ENCODE peak calls at places on chromosomes 13 and 19, in nine cellular contexts. T is fibroblast of lung, F is Calu3, R is endothelial cell of umbilical vein, E is cardiac muscle cell, G is esophagus squamous epithelium, N is lower lobe of right lung, A is ovary, B is AG09319. S is an unnamed sample.

GRCh38 chr19:28472111-28472510 is 740.8 kb downstream of the UQCRFS1 start:
- DNase-seq in T (peak), F (no peak), R (no peak), E (no peak), G (no peak), N (no peak), A (no peak), B (no peak), S (no peak)

GRCh38 chr19:1853295-1854031 is 5.2 kb upstream of the REXO1 start:
- DNase-seq in T (peak), F (peak), R (peak), E (peak), G (no peak), N (peak), A (peak), B (no peak), S (peak)

GRCh38 chr19:46984077-46985010 is 35.3 kb upstream of the NPAS1 start:
- DNase-seq in T (peak), F (no peak), R (peak), E (peak), G (no peak), N (no peak), A (no peak), B (no peak), S (peak)

GRCh38 chr13:94329277-94329676 is 150.2 kb downstream of the DCT start:
- DNase-seq in T (peak), F (no peak), R (no peak), E (peak), G (no peak), N (no peak), A (peak), B (no peak), S (no peak)

GRCh38 chr13:35747594-35747993 is 271.1 kb upstream of the MAB21L1 start:
- DNase-seq in T (no peak), F (no peak), R (no peak), E (peak), G (no peak), N (no peak), A (no peak), B (no peak), S (no peak)

GRCh38 chr13:114199961-114200672 is 21.1 kb downstream of the CFAP97D2 start:
- DNase-seq in T (no peak), F (no peak), R (no peak), E (no peak), G (no peak), N (no peak), A (no peak), B (no peak), S (no peak)

GRCh38 chr19:39401549-39402416 is 4.9 kb upstream of the ZFP36 start:
- DNase-seq in T (peak), F (peak), R (no peak), E (peak), G (no peak), N (peak), A (peak), B (no peak), S (no peak)

GRCh38 chr19:46416077-46416709 is 2.8 kb upstream of the CCDC8 start:
- DNase-seq in T (peak), F (peak), R (peak), E (peak), G (no peak), N (peak), A (peak), B (peak), S (peak)

GRCh38 chr19:13152854-13153626 is 2.8 kb downstream of the IER2 start:
- DNase-seq in T (peak), F (peak), R (peak), E (peak), G (peak), N (peak), A (peak), B (peak), S (peak)

GRCh38 chr19:41299755-41300089 is 10.2 kb upstream of the CCDC97 start:
- DNase-seq in T (peak), F (no peak), R (peak), E (peak), G (no peak), N (peak), A (no peak), B (no peak), S (no peak)

GRCh38 chr13:50779443-50780200 is 63.9 kb downstream of the DLEU7 start:
- DNase-seq in T (no peak), F (no peak), R (no peak), E (no peak), G (no peak), N (no peak), A (no peak), B (no peak), S (no peak)

GRCh38 chr19:7126132-7126531 is 56.6 kb downstream of the ZNF557 start:
- DNase-seq in T (no peak), F (no peak), R (no peak), E (no peak), G (no peak), N (no peak), A (no peak), B (no peak), S (no peak)

GRCh38 chr13:24618219-24618955 is 61.8 kb upstream of the ATP12A start:
- DNase-seq in T (peak), F (peak), R (no peak), E (no peak), G (no peak), N (no peak), A (no peak), B (no peak), S (no peak)

GRCh38 chr13:24605923-24606372 is 74.3 kb upstream of the ATP12A start:
- DNase-seq in T (peak), F (peak), R (no peak), E (peak), G (no peak), N (no peak), A (no peak), B (no peak), S (no peak)

GRCh38 chr13:114100446-114101320 is 31.7 kb downstream of the RASA3 start:
- DNase-seq in T (peak), F (no peak), R (no peak), E (no peak), G (no peak), N (peak), A (peak), B (no peak), S (no peak)

GRCh38 chr19:13025819-13026477 is 30.7 kb downstream of the NFIX start:
- DNase-seq in T (no peak), F (no peak), R (peak), E (no peak), G (no peak), N (no peak), A (no peak), B (no peak), S (no peak)

GRCh38 chr13:40116008-40116407 is 460.5 kb downstream of the COG6 start:
- DNase-seq in T (peak), F (peak), R (peak), E (peak), G (no peak), N (no peak), A (peak), B (no peak), S (peak)

GRCh38 chr13:66492479-66492878 is 737.7 kb downstream of the PCDH9 start:
- DNase-seq in T (peak), F (no peak), R (peak), E (no peak), G (no peak), N (no peak), A (no peak), B (no peak), S (no peak)

GRCh38 chr13:21934309-21934708 is 263.4 kb downstream of the FGF9 start:
- DNase-seq in T (no peak), F (no peak), R (no peak), E (no peak), G (no peak), N (no peak), A (no peak), B (no peak), S (no peak)

GRCh38 chr13:39311619-39312018 is 273.4 kb downstream of the NHLRC3 start:
- DNase-seq in T (peak), F (no peak), R (no peak), E (peak), G (no peak), N (no peak), A (no peak), B (no peak), S (no peak)

GRCh38 chr19:54325194-54325621 is 12.2 kb upstream of the LILRA5 start:
- DNase-seq in T (no peak), F (peak), R (peak), E (peak), G (no peak), N (no peak), A (no peak), B (no peak), S (peak)

GRCh38 chr19:39557791-39558622 is 18.0 kb upstream of the EID2 start:
- DNase-seq in T (no peak), F (peak), R (no peak), E (peak), G (no peak), N (no peak), A (no peak), B (no peak), S (no peak)

GRCh38 chr13:75181906-75182305 is 300.1 kb downstream of the TBC1D4 start:
- DNase-seq in T (peak), F (no peak), R (peak), E (peak), G (no peak), N (no peak), A (no peak), B (no peak), S (no peak)

GRCh38 chr19:12721656-12722565 is 1.8 kb downstream of the TNPO2 start:
- DNase-seq in T (peak), F (peak), R (peak), E (peak), G (no peak), N (peak), A (peak), B (peak), S (peak)

GRCh38 chr13:109668433-109669233 is 117.8 kb downstream of the IRS2 start:
- DNase-seq in T (no peak), F (no peak), R (no peak), E (no peak), G (no peak), N (no peak), A (no peak), B (no peak), S (no peak)

GRCh38 chr13:24203726-24204295 is 43.3 kb downstream of the SPATA13 start:
- DNase-seq in T (no peak), F (no peak), R (peak), E (no peak), G (no peak), N (no peak), A (no peak), B (no peak), S (no peak)

GRCh38 chr19:36213793-36214387 is 575 bp downstream of the ZNF565 start:
- DNase-seq in T (peak), F (peak), R (no peak), E (no peak), G (no peak), N (peak), A (no peak), B (no peak), S (no peak)

GRCh38 chr13:45564108-45564507 is 51.4 kb downstream of the ERICH6B start:
- DNase-seq in T (peak), F (no peak), R (peak), E (peak), G (no peak), N (no peak), A (no peak), B (no peak), S (peak)

GRCh38 chr13:23949200-23949599 is 51.9 kb upstream of the C1QTNF9B start:
- DNase-seq in T (no peak), F (no peak), R (no peak), E (no peak), G (no peak), N (no peak), A (no peak), B (no peak), S (no peak)

GRCh38 chr13:44451651-44452050 is 78.0 kb downstream of the SERP2 start:
- DNase-seq in T (no peak), F (no peak), R (no peak), E (no peak), G (no peak), N (no peak), A (no peak), B (no peak), S (no peak)

GRCh38 chr13:99312493-99312883 is 5.3 kb upstream of the GPR183 start:
- DNase-seq in T (peak), F (no peak), R (no peak), E (peak), G (peak), N (peak), A (peak), B (peak), S (no peak)

GRCh38 chr19:51108066-51108804 is at the start of gene CTU1:
- DNase-seq in T (peak), F (peak), R (peak), E (peak), G (peak), N (peak), A (peak), B (peak), S (peak)
- TF ChIP-seq CTCF in T (no peak), F (no peak), R (no peak), E (no peak), G (no peak), N (no peak), A (peak), B (no peak), S (no peak)

DNA sequence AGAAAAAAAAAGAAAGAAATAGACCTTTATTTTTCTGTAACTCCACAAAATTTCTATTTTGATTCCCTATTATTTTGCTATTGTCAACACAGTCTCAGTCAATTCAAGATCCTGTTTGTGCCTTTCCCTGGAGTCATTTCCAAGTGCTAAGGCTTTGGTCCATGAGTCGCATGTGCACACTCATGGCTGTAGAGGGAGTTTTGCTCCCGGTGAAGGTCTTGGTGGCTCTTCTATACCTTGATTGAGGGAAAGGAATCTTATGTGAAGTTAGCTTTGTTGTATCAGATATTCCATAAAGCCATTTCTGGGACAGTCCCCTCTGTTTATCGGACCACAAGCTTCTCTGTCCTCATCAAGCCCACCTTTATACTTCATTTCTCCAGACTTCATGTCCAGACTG is 58.7 kb upstream of the ALOX5AP start:
- DNase-seq in T (peak), F (no peak), R (peak), E (peak), G (no peak), N (no peak), A (no peak), B (no peak), S (no peak)
- TF ChIP-seq CTCF in T (peak), F (no peak), R (peak), E (peak), G (peak), N (no peak), A (no peak), B (peak), S (peak)

GRCh38 chr19:18287836-18288772 is 6.7 kb upstream of the JUND start:
- DNase-seq in T (peak), F (no peak), R (no peak), E (no peak), G (no peak), N (no peak), A (peak), B (no peak), S (no peak)
- TF ChIP-seq CTCF in T (no peak), F (no peak), R (no peak), E (no peak), G (no peak), N (no peak), A (no peak), B (no peak), S (no peak)

DNA sequence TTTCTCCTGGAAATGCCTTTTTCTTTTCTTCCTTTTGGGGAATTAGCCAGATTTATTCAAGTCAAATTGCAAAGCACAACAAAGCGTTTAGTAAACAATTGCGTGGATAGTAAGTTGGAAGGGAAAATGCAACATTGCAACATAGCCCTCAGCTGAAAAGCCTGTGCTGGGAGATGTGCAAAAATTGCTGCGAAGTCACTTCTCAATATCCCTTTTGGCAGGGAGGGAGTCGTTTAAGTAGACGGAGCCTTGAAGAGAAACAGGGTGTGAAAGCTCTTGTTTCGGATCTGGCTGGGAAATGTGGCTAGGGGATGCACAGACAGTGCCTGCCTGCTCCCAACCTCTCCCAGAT is 56.9 kb downstream of the SLC7A1 start:
- DNase-seq in T (no peak), F (no peak), R (no peak), E (no peak), G (no peak), N (no peak), A (no peak), B (no peak), S (no peak)
- TF ChIP-seq CTCF in T (no peak), F (no peak), R (no peak), E (no peak), G (no peak), N (no peak), A (no peak), B (no peak), S (no peak)

S was measured in RWPE1.